ENCODE peak calls at places on chromosomes 16 and 17, in nine cellular contexts. T is HFF-Myc, Z is A549, U is cardiac muscle cell, W is OCI-LY7, G is breast epithelium, F is body of pancreas, H is upper lobe of right lung, P is AG09309. M is an unnamed sample.

GRCh38 chr17:78979780-78980623 is at the start of gene LGALS3BP:
- DNase-seq in T (peak), Z (peak), U (peak), W (no peak), G (peak), F (peak), H (peak), P (no peak), M (peak)

GRCh38 chr17:80656590-80656989 is 112.0 kb downstream of the RPTOR start:
- DNase-seq in T (no peak), Z (no peak), U (no peak), W (no peak), G (no peak), F (no peak), H (no peak), P (no peak), M (no peak)

GRCh38 chr17:80855968-80856862 is 135.4 kb upstream of the CHMP6 start:
- DNase-seq in T (peak), Z (peak), U (no peak), W (no peak), G (peak), F (no peak), H (no peak), P (peak), M (peak)

GRCh38 chr17:45013021-45013997 is 38.1 kb downstream of the DCAKD start:
- DNase-seq in T (no peak), Z (no peak), U (no peak), W (no peak), G (no peak), F (no peak), H (no peak), P (no peak), M (peak)

GRCh38 chr16:4465977-4466779 is 8.2 kb downstream of the NMRAL1 start:
- DNase-seq in T (no peak), Z (no peak), U (no peak), W (no peak), G (no peak), F (no peak), H (no peak), P (no peak), M (no peak)

GRCh38 chr16:79286646-79287423 is 313.7 kb downstream of the MAF start:
- DNase-seq in T (no peak), Z (no peak), U (no peak), W (peak), G (no peak), F (peak), H (peak), P (no peak), M (no peak)

GRCh38 chr16:85868495-85868894 is 30.5 kb upstream of the IRF8 start:
- DNase-seq in T (no peak), Z (no peak), U (no peak), W (no peak), G (no peak), F (no peak), H (no peak), P (no peak), M (no peak)

GRCh38 chr17:62703776-62704380 is 76.4 kb downstream of the MRC2 start:
- DNase-seq in T (no peak), Z (peak), U (peak), W (peak), G (no peak), F (peak), H (peak), P (no peak), M (peak)

GRCh38 chr17:27756467-27757371 is 43.6 kb downstream of the NOS2 start:
- DNase-seq in T (no peak), Z (peak), U (peak), W (peak), G (no peak), F (peak), H (peak), P (no peak), M (peak)

GRCh38 chr16:57627184-57627871 is 1.1 kb upstream of the ADGRG1 start:
- DNase-seq in T (peak), Z (peak), U (peak), W (no peak), G (peak), F (no peak), H (no peak), P (peak), M (peak)

GRCh38 chr17:73786286-73786743 is 142.1 kb upstream of the SDK2 start:
- DNase-seq in T (no peak), Z (peak), U (no peak), W (no peak), G (no peak), F (no peak), H (no peak), P (no peak), M (no peak)

GRCh38 chr17:78559749-78560368 is 17.3 kb downstream of the DNAH17 start:
- DNase-seq in T (no peak), Z (no peak), U (no peak), W (peak), G (no peak), F (peak), H (peak), P (no peak), M (no peak)

GRCh38 chr17:55705847-55706246 is 16.8 kb downstream of the TMEM100 start:
- DNase-seq in T (no peak), Z (peak), U (no peak), W (no peak), G (no peak), F (no peak), H (no peak), P (no peak), M (no peak)

GRCh38 chr17:15510361-15510760 is 42.9 kb upstream of the CDRT4 start:
- DNase-seq in T (no peak), Z (peak), U (no peak), W (no peak), G (no peak), F (no peak), H (no peak), P (peak), M (peak)

DNA sequence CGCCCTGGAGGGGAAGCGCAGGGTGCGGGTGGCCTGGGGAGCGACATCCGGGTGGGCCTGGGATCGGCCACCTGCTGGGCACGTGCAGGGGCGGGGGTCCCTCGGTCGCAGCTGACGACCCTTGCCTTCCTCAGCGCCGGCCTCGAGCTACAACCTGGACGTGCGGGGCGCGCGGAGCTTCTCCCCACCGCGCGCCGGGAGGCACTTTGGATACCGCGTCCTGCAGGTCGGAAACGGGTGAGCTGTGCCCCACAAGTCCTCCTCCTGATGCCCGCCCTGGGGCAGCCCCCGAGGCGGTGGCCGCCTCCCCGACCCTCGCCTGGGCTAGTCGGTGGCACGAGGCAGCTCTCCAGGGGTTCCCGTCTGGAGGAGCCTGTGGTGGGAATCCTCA is 1.5 kb downstream of the ITGAL start:
- DNase-seq in T (no peak), Z (no peak), U (no peak), W (no peak), G (no peak), F (no peak), H (no peak), P (no peak), M (no peak)
- H3K4me3 ChIP-seq in T (no peak), Z (no peak), U (no peak), W (peak), G (peak), F (no peak), H (peak), P (no peak), M (no peak)

GRCh38 chr17:75488693-75489510 is 26.4 kb downstream of the CASKIN2 start:
- DNase-seq in T (no peak), Z (no peak), U (no peak), W (no peak), G (no peak), F (no peak), H (no peak), P (no peak), M (no peak)

GRCh38 chr17:75486151-75486550 is 29.2 kb downstream of the CASKIN2 start:
- DNase-seq in T (no peak), Z (no peak), U (no peak), W (no peak), G (no peak), F (no peak), H (no peak), P (no peak), M (no peak)

GRCh38 chr17:75485688-75486087 is 29.3 kb downstream of the TMEM94 start:
- DNase-seq in T (no peak), Z (no peak), U (no peak), W (no peak), G (no peak), F (no peak), H (peak), P (no peak), M (no peak)

GRCh38 chr17:75486951-75487350 is 28.4 kb downstream of the CASKIN2 start:
- DNase-seq in T (no peak), Z (no peak), U (no peak), W (no peak), G (no peak), F (no peak), H (no peak), P (no peak), M (no peak)

GRCh38 chr17:75487351-75488070 is 27.8 kb downstream of the CASKIN2 start:
- DNase-seq in T (no peak), Z (no peak), U (no peak), W (peak), G (no peak), F (no peak), H (peak), P (no peak), M (peak)
- TF ChIP-seq CTCF in T (no peak), Z (no peak), U (no peak), W (peak), G (no peak), F (no peak), H (peak), P (no peak), M (peak)

GRCh38 chr17:4939554-4939803 is 367 bp downstream of the SLC25A11 start:
- DNase-seq in T (no peak), Z (no peak), U (no peak), W (no peak), G (no peak), F (no peak), H (peak), P (no peak), M (peak)

GRCh38 chr17:4941027-4941610 is 1.1 kb downstream of the RNF167 start:
- DNase-seq in T (no peak), Z (no peak), U (no peak), W (no peak), G (no peak), F (no peak), H (no peak), P (no peak), M (no peak)

GRCh38 chr17:4940625-4941021 is 555 bp downstream of the RNF167 start:
- DNase-seq in T (no peak), Z (no peak), U (no peak), W (peak), G (no peak), F (no peak), H (peak), P (no peak), M (no peak)

GRCh38 chr17:4938670-4939553 is 934 bp downstream of the SLC25A11 start:
- DNase-seq in T (no peak), Z (no peak), U (no peak), W (peak), G (no peak), F (no peak), H (no peak), P (no peak), M (peak)

GRCh38 chr17:4939804-4940624 is at the start of the genes RNF167 and SLC25A11:
- DNase-seq in T (peak), Z (peak), U (peak), W (peak), G (peak), F (peak), H (peak), P (peak), M (peak)
- H3K4me3 ChIP-seq in T (peak), Z (peak), U (peak), W (peak), G (peak), F (peak), H (peak), P (peak), M (peak)

GRCh38 chr17:50139950-50140885 is 10.3 kb upstream of the SAMD14 start:
- DNase-seq in T (no peak), Z (peak), U (peak), W (peak), G (no peak), F (peak), H (peak), P (no peak), M (peak)

GRCh38 chr17:50139185-50139783 is 9.3 kb upstream of the SAMD14 start:
- DNase-seq in T (no peak), Z (no peak), U (no peak), W (no peak), G (no peak), F (no peak), H (no peak), P (no peak), M (no peak)

GRCh38 chr17:50141026-50141749 is 9.3 kb downstream of the PPP1R9B start:
- DNase-seq in T (no peak), Z (no peak), U (no peak), W (no peak), G (no peak), F (no peak), H (no peak), P (no peak), M (no peak)

GRCh38 chr17:50143461-50144176 is 6.9 kb downstream of the PPP1R9B start:
- DNase-seq in T (no peak), Z (no peak), U (no peak), W (no peak), G (no peak), F (no peak), H (no peak), P (no peak), M (no peak)

DNA sequence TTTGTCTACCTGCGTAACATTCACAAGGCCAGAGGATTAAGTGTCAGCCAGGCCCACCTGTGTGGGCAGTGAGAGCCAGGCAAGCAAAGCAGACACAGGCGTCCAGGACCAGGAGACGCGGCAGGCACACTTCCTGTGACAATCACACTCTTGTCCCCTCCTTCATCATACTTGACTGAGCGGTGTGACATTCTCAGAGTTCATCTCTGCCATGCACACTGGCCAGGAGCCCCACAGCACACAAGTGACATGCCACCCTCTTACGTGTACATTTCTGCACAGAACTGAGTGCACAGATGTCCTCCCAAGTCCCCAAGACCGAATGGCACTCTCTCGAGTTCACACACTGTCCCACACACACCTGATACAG is 8.7 kb downstream of the PPP1R9B start:
- DNase-seq in T (no peak), Z (no peak), U (no peak), W (no peak), G (no peak), F (no peak), H (no peak), P (no peak), M (no peak)
- TF ChIP-seq CTCF in T (no peak), Z (no peak), U (no peak), W (no peak), G (no peak), F (no peak), H (no peak), P (no peak), M (no peak)

DNA sequence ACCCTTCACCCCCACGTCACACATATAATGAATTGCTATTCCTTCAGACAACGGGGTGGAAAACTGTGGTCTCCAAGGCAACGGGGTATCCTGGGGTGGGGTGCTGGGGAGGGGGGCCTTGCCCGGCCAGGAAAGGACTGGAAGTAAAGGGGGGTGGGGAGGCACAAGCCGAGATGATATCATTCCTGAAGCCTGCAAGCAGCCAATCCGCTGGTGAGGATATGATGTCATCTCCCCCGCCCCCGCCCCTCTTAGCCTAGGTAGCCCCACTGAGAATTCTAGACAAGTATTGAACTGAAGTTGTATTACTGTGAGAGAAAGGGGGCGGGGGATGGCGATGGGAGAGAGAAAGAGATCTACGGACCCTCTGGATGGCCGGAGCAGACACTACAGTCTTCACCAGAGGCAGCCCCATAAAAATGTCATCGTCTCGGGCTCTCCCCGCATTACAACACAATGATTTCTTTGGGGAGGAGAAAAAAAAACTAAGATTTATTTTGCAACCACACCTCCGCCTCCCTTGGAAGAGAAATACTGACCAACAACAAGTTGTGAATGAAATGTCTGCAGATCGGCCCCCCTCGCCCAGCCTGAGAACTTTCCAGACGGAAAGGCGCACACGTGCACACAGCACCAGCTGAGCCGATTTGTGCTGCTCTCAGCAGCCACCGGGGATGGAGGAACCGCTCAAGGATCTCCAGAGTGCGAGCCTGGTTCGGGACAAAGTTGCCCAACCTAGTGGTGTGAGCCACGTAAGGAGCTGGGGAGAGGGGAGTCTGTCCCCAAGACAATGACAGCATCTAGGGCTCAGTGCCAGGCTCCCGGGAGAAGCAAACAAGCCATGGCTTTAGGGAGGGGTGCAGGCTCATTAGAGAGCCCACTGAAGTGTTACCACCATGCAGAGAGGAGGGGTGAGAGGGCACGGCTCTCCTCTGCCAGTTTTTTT is 222.0 kb downstream of the SOX9 start:
- DNase-seq in T (no peak), Z (no peak), U (no peak), W (no peak), G (peak), F (no peak), H (peak), P (no peak), M (no peak)
- H3K4me3 ChIP-seq in T (no peak), Z (no peak), U (no peak), W (no peak), G (peak), F (no peak), H (no peak), P (no peak), M (no peak)

GRCh38 chr17:75524269-75524970 is 1.1 kb upstream of the LLGL2 start:
- DNase-seq in T (no peak), Z (no peak), U (no peak), W (no peak), G (no peak), F (no peak), H (no peak), P (no peak), M (no peak)

GRCh38 chr17:75526555-75527270 is 1.2 kb downstream of the LLGL2 start:
- DNase-seq in T (no peak), Z (no peak), U (no peak), W (no peak), G (no peak), F (no peak), H (no peak), P (no peak), M (no peak)

GRCh38 chr17:75523647-75524046 is 1.9 kb upstream of the LLGL2 start:
- DNase-seq in T (no peak), Z (no peak), U (no peak), W (no peak), G (no peak), F (no peak), H (peak), P (no peak), M (no peak)

GRCh38 chr17:75525806-75526554 is 483 bp downstream of the LLGL2 start:
- DNase-seq in T (no peak), Z (no peak), U (peak), W (no peak), G (no peak), F (peak), H (peak), P (no peak), M (no peak)

DNA sequence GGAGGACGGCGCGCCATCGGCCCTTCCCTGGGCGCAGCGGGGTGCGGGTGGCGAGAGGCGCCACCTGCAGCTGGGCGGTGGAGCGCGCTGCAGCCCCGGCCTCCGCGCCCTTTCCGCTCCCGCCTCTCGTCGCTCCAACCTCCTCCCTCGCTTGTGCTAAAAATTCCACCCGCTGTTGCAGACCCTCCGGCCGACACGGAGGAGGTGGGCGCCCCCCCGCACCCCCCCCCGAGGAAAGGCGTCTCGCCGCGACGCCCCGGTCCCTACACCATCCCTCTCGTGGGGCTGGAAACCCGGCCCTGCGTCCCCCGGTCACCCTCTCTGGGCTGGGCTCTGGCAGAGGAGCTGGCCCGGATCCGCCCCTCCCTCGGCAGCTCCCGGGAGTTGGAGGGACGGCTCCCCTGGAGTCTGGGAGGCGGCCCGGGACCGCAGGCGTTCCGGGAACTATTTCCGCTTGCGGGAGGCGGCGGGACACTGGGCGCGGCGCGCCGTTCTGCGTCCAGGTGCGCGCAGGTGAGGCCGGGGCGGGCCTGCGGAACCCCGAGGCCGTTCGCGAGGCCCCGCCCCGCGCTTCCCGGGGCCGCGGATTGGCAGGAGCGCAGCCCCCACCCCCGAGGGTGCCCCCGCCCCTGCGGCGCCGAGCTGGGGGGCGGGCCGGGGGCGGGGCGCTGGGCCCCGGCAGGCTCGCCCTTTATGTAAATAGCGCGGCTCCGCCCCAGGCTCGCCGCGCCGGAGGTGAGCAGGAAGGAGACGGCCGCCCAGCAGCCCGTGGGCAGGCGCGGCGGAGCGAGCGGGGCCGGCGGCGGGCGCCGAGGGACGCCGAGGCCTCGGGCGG is at the start of gene LLGL2:
- DNase-seq in T (no peak), Z (peak), U (peak), W (peak), G (peak), F (peak), H (peak), P (no peak), M (peak)
- TF ChIP-seq CTCF in T (peak), Z (peak), U (peak), W (peak), G (peak), F (peak), H (peak), P (no peak), M (peak)

GRCh38 chr16:49986351-49987124 is 38.5 kb upstream of the CNEP1R1 start:
- DNase-seq in T (peak), Z (no peak), U (no peak), W (no peak), G (no peak), F (no peak), H (no peak), P (peak), M (peak)
- H3K4me3 ChIP-seq in T (no peak), Z (no peak), U (no peak), W (no peak), G (peak), F (no peak), H (no peak), P (peak), M (no peak)

DNA sequence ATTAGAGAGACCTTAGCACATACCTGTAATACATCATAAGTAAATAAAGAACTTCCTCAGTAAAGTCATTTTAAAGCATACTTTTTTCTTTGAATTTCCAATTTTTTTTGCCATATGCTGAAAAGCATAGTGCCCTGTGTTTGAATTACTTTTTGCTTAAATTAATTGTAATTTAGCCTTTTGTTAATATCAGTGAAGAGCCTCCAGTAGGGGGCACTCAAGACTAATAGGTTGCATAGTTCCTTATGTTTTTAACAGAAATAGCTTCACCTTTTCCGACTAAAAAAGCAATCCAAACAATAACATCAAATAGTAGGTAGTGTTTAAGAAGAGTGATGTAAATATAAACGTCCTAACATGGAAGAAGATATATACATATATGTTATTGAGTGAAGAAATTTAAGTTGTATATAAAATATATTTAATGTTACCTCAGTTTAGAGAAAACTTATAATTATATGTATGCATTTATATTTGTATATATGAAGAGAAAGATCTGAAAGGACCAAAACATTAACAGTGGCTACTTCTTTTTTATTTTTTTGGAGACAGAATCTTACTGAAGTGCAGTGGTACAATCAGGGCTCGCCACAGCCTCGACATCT is 18.6 kb downstream of the RAD51C start:
- DNase-seq in T (peak), Z (peak), U (peak), W (peak), G (no peak), F (peak), H (no peak), P (no peak), M (peak)
- TF ChIP-seq CTCF in T (peak), Z (peak), U (peak), W (peak), G (peak), F (peak), H (peak), P (peak), M (peak)